ENCODE peak calls at places on chromosome 7, in ten cellular contexts. One of them, this sample, is unnamed.

GRCh38 chr7:140049339-140050024 is 13.3 kb downstream of the PARP12 start:
- DNase-seq in iris pigment epithelial cell: peak
- DNase-seq in EH: no peak
- DNase-seq in A549: no peak
- DNase-seq in effector memory CD4-positive, alpha-beta T cell: no peak
- DNase-seq in NCI-H1092 treated with DMSO at 0.1 percent for 48 hours: no peak
- DNase-seq in kidney glomerular epithelial cell: no peak
- DNase-seq in KBM-7: no peak
- DNase-seq in pulmonary artery endothelial cell: no peak
- DNase-seq in Right ventricle myocardium inferior: no peak
- DNase-seq in this sample: no peak

GRCh38 chr7:12709731-12710502 is 22.5 kb downstream of the ARL4A start:
- DNase-seq in iris pigment epithelial cell: peak
- DNase-seq in A549: no peak
- DNase-seq in EH: peak
- DNase-seq in kidney glomerular epithelial cell: no peak
- DNase-seq in pulmonary artery endothelial cell: no peak
- DNase-seq in KBM-7: no peak
- DNase-seq in Right ventricle myocardium inferior: no peak
- DNase-seq in effector memory CD4-positive, alpha-beta T cell: no peak
- DNase-seq in NCI-H1092 treated with DMSO at 0.1 percent for 48 hours: no peak
- DNase-seq in this sample: no peak

GRCh38 chr7:108059526-108059925 is 56.6 kb upstream of the LAMB1 start:
- DNase-seq in effector memory CD4-positive, alpha-beta T cell: no peak
- DNase-seq in pulmonary artery endothelial cell: no peak
- DNase-seq in kidney glomerular epithelial cell: no peak
- DNase-seq in EH: no peak
- DNase-seq in NCI-H1092 treated with DMSO at 0.1 percent for 48 hours: no peak
- DNase-seq in iris pigment epithelial cell: peak
- DNase-seq in KBM-7: no peak
- DNase-seq in A549: no peak
- DNase-seq in Right ventricle myocardium inferior: no peak
- DNase-seq in this sample: no peak

GRCh38 chr7:130118294-130118693 is 48.0 kb downstream of the KLHDC10 start:
- DNase-seq in effector memory CD4-positive, alpha-beta T cell: no peak
- DNase-seq in iris pigment epithelial cell: no peak
- DNase-seq in NCI-H1092 treated with DMSO at 0.1 percent for 48 hours: no peak
- DNase-seq in A549: no peak
- DNase-seq in KBM-7: no peak
- DNase-seq in kidney glomerular epithelial cell: no peak
- DNase-seq in EH: no peak
- DNase-seq in Right ventricle myocardium inferior: no peak
- DNase-seq in pulmonary artery endothelial cell: no peak
- DNase-seq in this sample: no peak

GRCh38 chr7:107856806-107857540 is 34.0 kb upstream of the DLD start:
- DNase-seq in EH: no peak
- DNase-seq in iris pigment epithelial cell: peak
- DNase-seq in kidney glomerular epithelial cell: no peak
- DNase-seq in KBM-7: peak
- DNase-seq in pulmonary artery endothelial cell: no peak
- DNase-seq in NCI-H1092 treated with DMSO at 0.1 percent for 48 hours: no peak
- DNase-seq in A549: no peak
- DNase-seq in effector memory CD4-positive, alpha-beta T cell: peak
- DNase-seq in Right ventricle myocardium inferior: no peak
- DNase-seq in this sample: peak

GRCh38 chr7:502296-502695 is 17.4 kb downstream of the PDGFA start:
- DNase-seq in EH: no peak
- DNase-seq in pulmonary artery endothelial cell: no peak
- DNase-seq in A549: no peak
- DNase-seq in iris pigment epithelial cell: no peak
- DNase-seq in effector memory CD4-positive, alpha-beta T cell: no peak
- DNase-seq in Right ventricle myocardium inferior: peak
- DNase-seq in kidney glomerular epithelial cell: no peak
- DNase-seq in NCI-H1092 treated with DMSO at 0.1 percent for 48 hours: no peak
- DNase-seq in KBM-7: no peak
- DNase-seq in this sample: no peak

GRCh38 chr7:43787771-43788170 is 29.3 kb downstream of the BLVRA start:
- DNase-seq in NCI-H1092 treated with DMSO at 0.1 percent for 48 hours: no peak
- DNase-seq in EH: no peak
- DNase-seq in KBM-7: no peak
- DNase-seq in kidney glomerular epithelial cell: no peak
- DNase-seq in A549: no peak
- DNase-seq in pulmonary artery endothelial cell: no peak
- DNase-seq in Right ventricle myocardium inferior: no peak
- DNase-seq in iris pigment epithelial cell: no peak
- DNase-seq in effector memory CD4-positive, alpha-beta T cell: no peak
- DNase-seq in this sample: no peak

GRCh38 chr7:53325061-53325460 is 289.6 kb downstream of the POM121L12 start:
- DNase-seq in iris pigment epithelial cell: no peak
- DNase-seq in kidney glomerular epithelial cell: no peak
- DNase-seq in A549: no peak
- DNase-seq in KBM-7: no peak
- DNase-seq in Right ventricle myocardium inferior: no peak
- DNase-seq in EH: no peak
- DNase-seq in effector memory CD4-positive, alpha-beta T cell: no peak
- DNase-seq in pulmonary artery endothelial cell: no peak
- DNase-seq in NCI-H1092 treated with DMSO at 0.1 percent for 48 hours: no peak
- DNase-seq in this sample: no peak

GRCh38 chr7:140697447-140698143 is 1.1 kb downstream of the NDUFB2 start:
- DNase-seq in KBM-7: no peak
- DNase-seq in A549: no peak
- DNase-seq in iris pigment epithelial cell: peak
- DNase-seq in effector memory CD4-positive, alpha-beta T cell: no peak
- DNase-seq in kidney glomerular epithelial cell: peak
- DNase-seq in EH: no peak
- DNase-seq in pulmonary artery endothelial cell: no peak
- DNase-seq in Right ventricle myocardium inferior: no peak
- DNase-seq in NCI-H1092 treated with DMSO at 0.1 percent for 48 hours: no peak
- DNase-seq in this sample: peak

GRCh38 chr7:92158660-92159575 is 20.0 kb downstream of the LRRD1 start:
- DNase-seq in Right ventricle myocardium inferior: no peak
- DNase-seq in kidney glomerular epithelial cell: peak
- DNase-seq in A549: no peak
- DNase-seq in NCI-H1092 treated with DMSO at 0.1 percent for 48 hours: no peak
- DNase-seq in pulmonary artery endothelial cell: no peak
- DNase-seq in KBM-7: no peak
- DNase-seq in effector memory CD4-positive, alpha-beta T cell: no peak
- DNase-seq in EH: peak
- DNase-seq in iris pigment epithelial cell: peak
- DNase-seq in this sample: peak

GRCh38 chr7:42831051-42831952 is 80.6 kb downstream of the C7orf25 start:
- DNase-seq in pulmonary artery endothelial cell: no peak
- DNase-seq in kidney glomerular epithelial cell: peak
- DNase-seq in Right ventricle myocardium inferior: peak
- DNase-seq in effector memory CD4-positive, alpha-beta T cell: no peak
- DNase-seq in NCI-H1092 treated with DMSO at 0.1 percent for 48 hours: no peak
- DNase-seq in EH: peak
- DNase-seq in iris pigment epithelial cell: peak
- DNase-seq in KBM-7: peak
- DNase-seq in A549: peak
- DNase-seq in this sample: peak

GRCh38 chr7:113464096-113464855 is 345.9 kb upstream of the SMIM30 start:
- DNase-seq in KBM-7: no peak
- DNase-seq in pulmonary artery endothelial cell: no peak
- DNase-seq in Right ventricle myocardium inferior: no peak
- DNase-seq in iris pigment epithelial cell: no peak
- DNase-seq in effector memory CD4-positive, alpha-beta T cell: no peak
- DNase-seq in EH: no peak
- DNase-seq in A549: no peak
- DNase-seq in kidney glomerular epithelial cell: no peak
- DNase-seq in NCI-H1092 treated with DMSO at 0.1 percent for 48 hours: no peak
- DNase-seq in this sample: peak

GRCh38 chr7:114243019-114243507 is 171.6 kb upstream of the FOXP2 start:
- DNase-seq in kidney glomerular epithelial cell: peak
- DNase-seq in iris pigment epithelial cell: peak
- DNase-seq in A549: no peak
- DNase-seq in pulmonary artery endothelial cell: no peak
- DNase-seq in EH: no peak
- DNase-seq in effector memory CD4-positive, alpha-beta T cell: no peak
- DNase-seq in KBM-7: no peak
- DNase-seq in NCI-H1092 treated with DMSO at 0.1 percent for 48 hours: no peak
- DNase-seq in Right ventricle myocardium inferior: no peak
- DNase-seq in this sample: peak

GRCh38 chr7:90453259-90453891 is 16.1 kb upstream of the PTTG1IP2 start:
- DNase-seq in Right ventricle myocardium inferior: no peak
- DNase-seq in EH: no peak
- DNase-seq in A549: no peak
- DNase-seq in effector memory CD4-positive, alpha-beta T cell: no peak
- DNase-seq in pulmonary artery endothelial cell: no peak
- DNase-seq in iris pigment epithelial cell: no peak
- DNase-seq in KBM-7: no peak
- DNase-seq in NCI-H1092 treated with DMSO at 0.1 percent for 48 hours: no peak
- DNase-seq in kidney glomerular epithelial cell: no peak
- DNase-seq in this sample: no peak

GRCh38 chr7:37908221-37908788 is 8.3 kb downstream of the SFRP4 start:
- DNase-seq in kidney glomerular epithelial cell: peak
- DNase-seq in effector memory CD4-positive, alpha-beta T cell: no peak
- DNase-seq in iris pigment epithelial cell: peak
- DNase-seq in pulmonary artery endothelial cell: no peak
- DNase-seq in EH: peak
- DNase-seq in KBM-7: no peak
- DNase-seq in Right ventricle myocardium inferior: no peak
- DNase-seq in A549: no peak
- DNase-seq in NCI-H1092 treated with DMSO at 0.1 percent for 48 hours: no peak
- DNase-seq in this sample: peak

GRCh38 chr7:44063894-44064651 is 1.3 kb downstream of the PGAM2 start:
- DNase-seq in NCI-H1092 treated with DMSO at 0.1 percent for 48 hours: no peak
- DNase-seq in effector memory CD4-positive, alpha-beta T cell: no peak
- DNase-seq in A549: no peak
- DNase-seq in Right ventricle myocardium inferior: no peak
- DNase-seq in kidney glomerular epithelial cell: no peak
- DNase-seq in EH: no peak
- DNase-seq in iris pigment epithelial cell: no peak
- DNase-seq in pulmonary artery endothelial cell: no peak
- DNase-seq in KBM-7: no peak
- DNase-seq in this sample: no peak

GRCh38 chr7:66617295-66617694 is 11.4 kb upstream of the KCTD7 start:
- DNase-seq in effector memory CD4-positive, alpha-beta T cell: no peak
- DNase-seq in A549: no peak
- DNase-seq in NCI-H1092 treated with DMSO at 0.1 percent for 48 hours: no peak
- DNase-seq in kidney glomerular epithelial cell: no peak
- DNase-seq in pulmonary artery endothelial cell: no peak
- DNase-seq in Right ventricle myocardium inferior: no peak
- DNase-seq in EH: peak
- DNase-seq in iris pigment epithelial cell: peak
- DNase-seq in KBM-7: no peak
- DNase-seq in this sample: no peak

GRCh38 chr7:112985377-112985987 is 101.1 kb downstream of the GPR85 start:
- DNase-seq in KBM-7: no peak
- DNase-seq in pulmonary artery endothelial cell: no peak
- DNase-seq in Right ventricle myocardium inferior: no peak
- DNase-seq in NCI-H1092 treated with DMSO at 0.1 percent for 48 hours: no peak
- DNase-seq in iris pigment epithelial cell: peak
- DNase-seq in A549: no peak
- DNase-seq in effector memory CD4-positive, alpha-beta T cell: no peak
- DNase-seq in EH: peak
- DNase-seq in kidney glomerular epithelial cell: no peak
- DNase-seq in this sample: no peak

GRCh38 chr7:24395512-24395911 is 111.5 kb downstream of the NPY start:
- DNase-seq in NCI-H1092 treated with DMSO at 0.1 percent for 48 hours: no peak
- DNase-seq in EH: no peak
- DNase-seq in KBM-7: no peak
- DNase-seq in A549: no peak
- DNase-seq in Right ventricle myocardium inferior: no peak
- DNase-seq in kidney glomerular epithelial cell: no peak
- DNase-seq in effector memory CD4-positive, alpha-beta T cell: no peak
- DNase-seq in pulmonary artery endothelial cell: no peak
- DNase-seq in iris pigment epithelial cell: no peak
- DNase-seq in this sample: no peak

GRCh38 chr7:66804001-66804400 is 63.5 kb downstream of the RABGEF1 start:
- DNase-seq in kidney glomerular epithelial cell: no peak
- DNase-seq in iris pigment epithelial cell: peak
- DNase-seq in EH: no peak
- DNase-seq in A549: no peak
- DNase-seq in NCI-H1092 treated with DMSO at 0.1 percent for 48 hours: no peak
- DNase-seq in Right ventricle myocardium inferior: no peak
- DNase-seq in KBM-7: no peak
- DNase-seq in pulmonary artery endothelial cell: no peak
- DNase-seq in effector memory CD4-positive, alpha-beta T cell: no peak
- DNase-seq in this sample: no peak

GRCh38 chr7:24980695-24981543 is 941 bp upstream of the OSBPL3 start:
- DNase-seq in effector memory CD4-positive, alpha-beta T cell: no peak
- DNase-seq in kidney glomerular epithelial cell: no peak
- DNase-seq in NCI-H1092 treated with DMSO at 0.1 percent for 48 hours: peak
- DNase-seq in A549: peak
- DNase-seq in Right ventricle myocardium inferior: peak
- DNase-seq in pulmonary artery endothelial cell: no peak
- DNase-seq in iris pigment epithelial cell: peak
- DNase-seq in KBM-7: no peak
- DNase-seq in EH: peak
- DNase-seq in this sample: peak

GRCh38 chr7:101390901-101391301 is 28.2 kb downstream of the COL26A1 start:
- DNase-seq in effector memory CD4-positive, alpha-beta T cell: no peak
- DNase-seq in A549: no peak
- DNase-seq in iris pigment epithelial cell: peak
- DNase-seq in kidney glomerular epithelial cell: no peak
- DNase-seq in KBM-7: peak
- DNase-seq in pulmonary artery endothelial cell: no peak
- DNase-seq in EH: peak
- DNase-seq in Right ventricle myocardium inferior: no peak
- DNase-seq in NCI-H1092 treated with DMSO at 0.1 percent for 48 hours: no peak
- DNase-seq in this sample: no peak

GRCh38 chr7:44193011-44193802 is 4.0 kb upstream of the GCK start:
- DNase-seq in kidney glomerular epithelial cell: no peak
- DNase-seq in Right ventricle myocardium inferior: no peak
- DNase-seq in pulmonary artery endothelial cell: no peak
- DNase-seq in A549: no peak
- DNase-seq in KBM-7: no peak
- DNase-seq in iris pigment epithelial cell: no peak
- DNase-seq in EH: no peak
- DNase-seq in effector memory CD4-positive, alpha-beta T cell: no peak
- DNase-seq in NCI-H1092 treated with DMSO at 0.1 percent for 48 hours: no peak
- DNase-seq in this sample: no peak

GRCh38 chr7:28211006-28211405 is 30.4 kb upstream of the JAZF1 start:
- DNase-seq in EH: no peak
- DNase-seq in KBM-7: no peak
- DNase-seq in A549: no peak
- DNase-seq in pulmonary artery endothelial cell: no peak
- DNase-seq in Right ventricle myocardium inferior: no peak
- DNase-seq in effector memory CD4-positive, alpha-beta T cell: no peak
- DNase-seq in kidney glomerular epithelial cell: no peak
- DNase-seq in NCI-H1092 treated with DMSO at 0.1 percent for 48 hours: no peak
- DNase-seq in iris pigment epithelial cell: no peak
- DNase-seq in this sample: no peak

GRCh38 chr7:71131256-71131752 is 640 bp upstream of the GALNT17 start:
- DNase-seq in NCI-H1092 treated with DMSO at 0.1 percent for 48 hours: peak
- DNase-seq in Right ventricle myocardium inferior: peak
- DNase-seq in A549: no peak
- DNase-seq in effector memory CD4-positive, alpha-beta T cell: no peak
- DNase-seq in pulmonary artery endothelial cell: no peak
- DNase-seq in EH: no peak
- DNase-seq in KBM-7: peak
- DNase-seq in kidney glomerular epithelial cell: no peak
- DNase-seq in iris pigment epithelial cell: peak
- DNase-seq in this sample: no peak

GRCh38 chr7:114910787-114911186 is 11.1 kb upstream of the MDFIC start:
- DNase-seq in effector memory CD4-positive, alpha-beta T cell: no peak
- DNase-seq in NCI-H1092 treated with DMSO at 0.1 percent for 48 hours: no peak
- DNase-seq in Right ventricle myocardium inferior: no peak
- DNase-seq in kidney glomerular epithelial cell: no peak
- DNase-seq in EH: no peak
- DNase-seq in pulmonary artery endothelial cell: no peak
- DNase-seq in KBM-7: no peak
- DNase-seq in iris pigment epithelial cell: peak
- DNase-seq in A549: no peak
- DNase-seq in this sample: no peak

GRCh38 chr7:127375626-127376025 is 16.9 kb downstream of the ZNF800 start:
- DNase-seq in iris pigment epithelial cell: peak
- DNase-seq in A549: no peak
- DNase-seq in NCI-H1092 treated with DMSO at 0.1 percent for 48 hours: no peak
- DNase-seq in kidney glomerular epithelial cell: no peak
- DNase-seq in KBM-7: no peak
- DNase-seq in EH: peak
- DNase-seq in pulmonary artery endothelial cell: no peak
- DNase-seq in effector memory CD4-positive, alpha-beta T cell: no peak
- DNase-seq in Right ventricle myocardium inferior: no peak
- DNase-seq in this sample: no peak

GRCh38 chr7:139914306-139914747 is 85.3 kb downstream of the TBXAS1 start:
- DNase-seq in KBM-7: no peak
- DNase-seq in A549: peak
- DNase-seq in Right ventricle myocardium inferior: no peak
- DNase-seq in NCI-H1092 treated with DMSO at 0.1 percent for 48 hours: no peak
- DNase-seq in effector memory CD4-positive, alpha-beta T cell: no peak
- DNase-seq in kidney glomerular epithelial cell: no peak
- DNase-seq in iris pigment epithelial cell: peak
- DNase-seq in EH: peak
- DNase-seq in pulmonary artery endothelial cell: no peak
- DNase-seq in this sample: peak